ENCODE peak calls at places on chromosome 15, in seven cellular contexts. Y is uterus, E is stomach, O is GM12891, S is A549, K is breast epithelium, Z is ovary. I is an unnamed sample.

GRCh38 chr15:31263751-31264533 is 62.7 kb upstream of the KLF13 start:
- DNase-seq in S (no peak), Z (peak; percentile 32), K (peak; percentile 58), O (no peak), Y (peak; percentile 28), E (peak; percentile 89), I (peak; percentile 63)

GRCh38 chr15:72939855-72940631 is 112.2 kb upstream of the NEO1 start:
- DNase-seq in Z (no peak), E (no peak), O (no peak), Y (no peak), S (peak; percentile 14), K (no peak), I (no peak)

GRCh38 chr15:56174649-56175048 is 69.0 kb downstream of the RFX7 start:
- DNase-seq in Y (no peak), Z (no peak), O (no peak), E (no peak), S (no peak), K (no peak), I (no peak)

GRCh38 chr15:37094542-37095196 is 5.7 kb downstream of the MEIS2 start:
- DNase-seq in Y (peak; percentile 30), Z (no peak), K (no peak), S (no peak), O (no peak), E (no peak), I (no peak)

GRCh38 chr15:90907051-90907660 is 4.1 kb downstream of the MAN2A2 start:
- DNase-seq in O (no peak), Y (no peak), S (no peak), K (no peak), Z (no peak), E (no peak), I (no peak)

GRCh38 chr15:63628123-63628822 is 31.1 kb downstream of the FBXL22 start:
- DNase-seq in K (no peak), O (no peak), S (no peak), Z (no peak), E (no peak), Y (no peak), I (no peak)

GRCh38 chr15:39887832-39888231 is 32.2 kb downstream of the GPR176 start:
- DNase-seq in E (peak; percentile 29), Z (no peak), K (no peak), S (peak; percentile 50), O (no peak), Y (no peak), I (no peak)

GRCh38 chr15:32952062-32952461 is 234.3 kb downstream of the GREM1 start:
- DNase-seq in Z (no peak), K (no peak), Y (no peak), E (no peak), S (no peak), O (no peak), I (no peak)

GRCh38 chr15:52682776-52683175 is 3.6 kb upstream of the ATOSA start:
- DNase-seq in Z (no peak), S (no peak), K (no peak), Y (no peak), E (no peak), O (no peak), I (no peak)

GRCh38 chr15:50224606-50225005 is 40.9 kb downstream of the HDC start:
- DNase-seq in O (no peak), E (no peak), K (no peak), S (no peak), Y (no peak), Z (no peak), I (no peak)

GRCh38 chr15:70703483-70703882 is 59.9 kb downstream of the UACA start:
- DNase-seq in O (no peak), E (no peak), Y (no peak), K (no peak), S (peak; percentile 36), Z (no peak), I (no peak)

GRCh38 chr15:31149987-31150386 is 48.5 kb upstream of the TRPM1 start:
- DNase-seq in O (no peak), S (no peak), Z (no peak), Y (no peak), K (no peak), E (no peak), I (no peak)

GRCh38 chr15:51736069-51736468 is 1.4 kb downstream of the LYSMD2 start:
- DNase-seq in S (no peak), E (no peak), Z (no peak), K (no peak), Y (no peak), O (no peak), I (no peak)

GRCh38 chr15:26531489-26531888 is 241.4 kb downstream of the GABRB3 start:
- DNase-seq in E (no peak), K (no peak), O (no peak), Y (no peak), S (no peak), Z (no peak), I (no peak)

GRCh38 chr15:96316953-96317629 is 13.4 kb upstream of the NR2F2 start:
- DNase-seq in Y (peak; percentile 57), S (no peak), K (no peak), Z (peak; percentile 25), O (no peak), E (peak; percentile 60), I (no peak)

DNA sequence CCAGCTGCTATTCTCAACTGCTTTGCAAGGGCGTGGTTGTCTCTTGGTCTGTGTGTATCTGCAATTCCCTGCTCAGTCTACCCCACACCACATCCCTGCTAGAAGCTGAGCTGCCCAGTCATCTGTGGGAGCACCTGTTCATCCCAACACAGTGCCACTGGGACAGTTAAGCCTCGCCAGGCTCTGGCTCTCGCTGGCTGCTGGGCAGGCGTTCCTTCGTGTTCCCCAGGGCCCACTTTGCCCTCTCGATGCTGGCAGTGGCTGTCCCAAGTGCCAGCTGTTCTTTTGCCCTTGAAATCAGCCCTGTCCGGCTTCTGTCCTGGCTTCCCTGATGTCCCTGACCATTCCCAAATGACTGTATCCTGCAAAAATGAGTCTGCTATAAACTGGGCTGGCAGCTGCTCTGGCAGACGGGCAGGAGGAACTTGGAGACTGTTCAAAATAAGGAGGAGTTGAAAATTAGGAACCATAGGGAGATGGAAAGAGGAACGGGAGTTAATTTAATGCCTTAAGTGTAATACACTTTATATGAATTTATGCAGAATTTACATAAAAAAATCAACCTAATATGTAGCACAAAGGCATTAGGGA is 91.7 kb upstream of the KLHL25 start:
- DNase-seq in K (no peak), E (no peak), S (no peak), Y (no peak), Z (no peak), O (no peak), I (no peak)
- TF ChIP-seq POLR2A in K (no peak), E (no peak), S (no peak), Y (no peak), Z (no peak), O (no peak), I (no peak)

GRCh38 chr15:75367913-75368688 is at the start of gene MAN2C1:
- DNase-seq in Y (peak; percentile 94), S (peak; percentile 99), Z (peak; percentile 94), K (peak; percentile 96), E (peak; percentile 98), O (peak; percentile 91), I (peak; percentile 90)
- TF ChIP-seq POLR2A in Y (peak; percentile 48), S (peak; percentile 98), Z (peak; percentile 68), K (no peak), E (peak; percentile 54), O (peak; percentile 93), I (peak; percentile 61)

GRCh38 chr15:74792227-74793016 is 10.5 kb downstream of the CSK start:
- DNase-seq in Y (no peak), K (no peak), Z (no peak), O (no peak), S (no peak), E (no peak), I (no peak)
- TF ChIP-seq POLR2A in Y (no peak), K (no peak), Z (no peak), O (no peak), S (no peak), E (no peak), I (no peak)

GRCh38 chr15:65646486-65646885 is 24.7 kb downstream of the SLC24A1 start:
- DNase-seq in Y (no peak), Z (no peak), O (no peak), E (no peak), S (no peak), K (no peak), I (no peak)
- TF ChIP-seq POLR2A in Y (no peak), Z (no peak), O (no peak), E (no peak), S (no peak), K (no peak), I (no peak)

GRCh38 chr15:92820233-92821021 is 79.7 kb upstream of the CHD2 start:
- DNase-seq in K (peak; percentile 95), E (peak; percentile 94), S (peak; percentile 96), O (peak; percentile 77), Y (peak; percentile 90), Z (peak; percentile 91), I (peak; percentile 82)
- TF ChIP-seq POLR2A in K (peak; percentile 42), E (no peak), S (peak; percentile 57), O (peak; percentile 74), Y (peak; percentile 85), Z (peak; percentile 59), I (peak; percentile 64)

I was measured in tibial nerve.